ENCODE peak calls at places on chromosomes 12 and 14, in four cellular contexts. G is AG09319; O is activated CD4-positive, CD25-positive, alpha-beta regulatory T cell; K is gastrocnemius medialis. L is an unnamed sample.
A peak's percentile ranks its signal among the peaks of the same experiment; 100 is the strongest.

GRCh38 chr14:59787045-59787674 is 83.4 kb downstream of the RTN1 start:
- DNase-seq in G (no peak), K (no peak), O (no peak), L (no peak)

GRCh38 chr14:31110872-31111271 is 84.7 kb upstream of the STRN3 start:
- DNase-seq in K (no peak), O (no peak), G (no peak), L (no peak)

GRCh38 chr14:54857830-54858269 is 44.8 kb downstream of the GCH1 start:
- DNase-seq in G (no peak), O (no peak), K (no peak), L (no peak)

GRCh38 chr12:79344855-79345840 is 345.6 kb downstream of the PAWR start:
- DNase-seq in O (no peak), G (no peak), K (no peak), L (no peak)

GRCh38 chr14:92397140-92397815 is 74.3 kb downstream of the SLC24A4 start:
- DNase-seq in K (no peak), O (no peak), G (no peak), L (no peak)

GRCh38 chr12:13195848-13196301 is 651 bp upstream of the EMP1 start:
- DNase-seq in K (no peak), G (no peak), O (no peak), L (no peak)

GRCh38 chr12:91889059-91889458 is 256.6 kb downstream of the BTG1 start:
- DNase-seq in K (no peak), G (no peak), O (no peak), L (no peak)

GRCh38 chr14:79649856-79650255 is 561.4 kb downstream of the DIO2 start:
- DNase-seq in K (no peak), G (no peak), O (no peak), L (no peak)

GRCh38 chr14:68547305-68548193 is 245.3 kb downstream of the ZFP36L1 start:
- DNase-seq in G (peak; percentile 34), K (peak; percentile 96), O (no peak), L (no peak)

GRCh38 chr12:50065726-50066310 is 8.4 kb downstream of the ASIC1 start:
- DNase-seq in O (no peak), G (no peak), K (no peak), L (no peak)

GRCh38 chr12:94636462-94637085 is 13.8 kb downstream of the TMCC3 start:
- DNase-seq in O (no peak), K (peak; percentile 71), G (no peak), L (no peak)

GRCh38 chr12:92191061-92191460 is 45.4 kb upstream of the BTG1 start:
- DNase-seq in G (no peak), O (no peak), K (no peak), L (no peak)

GRCh38 chr12:124687695-124688301 is 120.4 kb upstream of the NCOR2 start:
- DNase-seq in G (no peak), O (no peak), K (no peak), L (no peak)

GRCh38 chr12:49200882-49201594 is 12.2 kb upstream of the TUBA1A start:
- DNase-seq in K (no peak), O (no peak), G (peak; percentile 52), L (no peak)

GRCh38 chr12:100346660-100347059 is 10.2 kb upstream of the SLC17A8 start:
- DNase-seq in G (no peak), O (no peak), K (no peak), L (no peak)

GRCh38 chr12:107774349-107775029 is at the start of gene ASCL4:
- DNase-seq in K (no peak), O (no peak), G (no peak), L (no peak)

GRCh38 chr12:54370218-54370730 is 6.0 kb upstream of the GPR84 start:
- DNase-seq in O (no peak), G (peak; percentile 69), K (peak; percentile 76), L (peak; percentile 70)

GRCh38 chr12:132600048-132601032 is 10.0 kb downstream of the LRCOL1 start:
- DNase-seq in O (no peak), G (no peak), K (no peak), L (peak; percentile 80)

GRCh38 chr12:115926037-115926670 is 351.3 kb downstream of the MED13L start:
- DNase-seq in O (no peak), G (no peak), K (no peak), L (peak; percentile 28)

GRCh38 chr12:79546461-79547043 is 144.2 kb downstream of the PAWR start:
- DNase-seq in K (no peak), G (no peak), O (no peak), L (no peak)

GRCh38 chr14:94646481-94646880 is 34.3 kb downstream of the SERPINA3 start:
- DNase-seq in O (no peak), K (no peak), G (no peak), L (no peak)

GRCh38 chr14:103088921-103089320 is 4.9 kb downstream of the LBHD2 start:
- DNase-seq in G (no peak), K (no peak), O (no peak), L (no peak)

GRCh38 chr12:5716991-5717390 is 228.1 kb downstream of the ANO2 start:
- DNase-seq in K (no peak), O (no peak), G (no peak), L (no peak)

GRCh38 chr12:43004908-43005307 is 415.4 kb upstream of the PRICKLE1 start:
- DNase-seq in O (no peak), K (no peak), G (no peak), L (no peak)

GRCh38 chr12:42103155-42103554 is 41.5 kb downstream of the GXYLT1 start:
- DNase-seq in G (no peak), K (no peak), O (no peak), L (no peak)

GRCh38 chr12:57175428-57176138 is 28.2 kb upstream of the LRP1-AS start:
- DNase-seq in G (peak; percentile 40), K (peak; percentile 72), O (no peak), L (peak; percentile 72)

GRCh38 chr12:14841761-14842160 is 1.6 kb downstream of the ART4 start:
- DNase-seq in O (no peak), G (no peak), K (peak; percentile 56), L (peak; percentile 87)

GRCh38 chr12:99004799-99005474 is 359.8 kb downstream of the APAF1 start:
- DNase-seq in G (no peak), K (no peak), O (no peak), L (no peak)

GRCh38 chr12:570949-571794 is 92.1 kb downstream of the NINJ2 start:
- DNase-seq in O (no peak), K (peak; percentile 93), G (peak; percentile 79), L (peak; percentile 82)

GRCh38 chr14:56686416-56686815 is 106.8 kb downstream of the TMEM260 start:
- DNase-seq in K (no peak), O (no peak), G (no peak), L (peak; percentile 66)

GRCh38 chr12:6426882-6427671 is 17.7 kb upstream of the CD27 start:
- DNase-seq in G (no peak), K (no peak), O (peak; percentile 51), L (peak; percentile 31)

L was measured in left lobe of liver.